ENCODE peak calls at places on chromosomes 13 and 19, in seven cellular contexts. M is hepatocyte, A is heart right ventricle, U is adipocyte, I is ovary, D is stomach, J is IMR-90. Z is an unnamed sample.

GRCh38 chr13:79491715-79492114 is 10.8 kb downstream of the NDFIP2 start:
- DNase-seq in D (no peak), M (no peak), U (peak; percentile 85), J (peak; percentile 71), I (no peak), A (no peak), Z (no peak)

GRCh38 chr19:42086770-42087550 is 11.0 kb downstream of the ZNF574 start:
- DNase-seq in I (no peak), A (no peak), M (no peak), U (no peak), D (no peak), J (no peak), Z (no peak)

GRCh38 chr13:46622013-46622917 is 69.3 kb downstream of the LRCH1 start:
- DNase-seq in M (no peak), A (no peak), I (no peak), J (no peak), D (no peak), U (no peak), Z (no peak)

GRCh38 chr19:55700813-55701212 is 25.8 kb downstream of the EPN1 start:
- DNase-seq in J (no peak), D (no peak), A (no peak), M (no peak), U (no peak), I (no peak), Z (peak; percentile 28)

GRCh38 chr13:96984061-96984508 is 10.2 kb downstream of the OXGR1 start:
- DNase-seq in A (no peak), M (peak; percentile 61), U (no peak), D (peak; percentile 78), I (no peak), J (no peak), Z (peak; percentile 56)

GRCh38 chr19:47414469-47414868 is 4.9 kb downstream of the MEIS3 start:
- DNase-seq in D (no peak), U (no peak), I (no peak), M (no peak), J (no peak), A (no peak), Z (peak; percentile 80)

GRCh38 chr13:25468330-25469178 is 96.8 kb downstream of the ATP8A2 start:
- DNase-seq in M (peak; percentile 66), A (no peak), D (no peak), U (peak; percentile 68), I (no peak), J (no peak), Z (peak; percentile 95)

GRCh38 chr13:42924290-42924803 is 67.7 kb downstream of the EPSTI1 start:
- DNase-seq in D (no peak), I (no peak), A (no peak), M (no peak), J (no peak), U (no peak), Z (no peak)

GRCh38 chr13:75691183-75691582 is 55.1 kb downstream of the LMO7 start:
- DNase-seq in J (peak; percentile 75), I (no peak), U (no peak), A (no peak), M (no peak), D (no peak), Z (no peak)

GRCh38 chr19:46845959-46846459 is 4.6 kb downstream of the AP2S1 start:
- DNase-seq in I (no peak), A (peak; percentile 23), D (no peak), J (no peak), U (no peak), M (no peak), Z (peak; percentile 40)

GRCh38 chr13:33033361-33033812 is 17.2 kb downstream of the KL start:
- DNase-seq in D (no peak), A (no peak), I (no peak), M (no peak), U (no peak), J (no peak), Z (no peak)

GRCh38 chr13:73496711-73497110 is 437.9 kb downstream of the KLF5 start:
- DNase-seq in J (no peak), D (no peak), U (peak; percentile 27), A (no peak), M (no peak), I (no peak), Z (no peak)

GRCh38 chr13:34064456-34065205 is 246.7 kb downstream of the RFC3 start:
- DNase-seq in U (peak; percentile 42), M (no peak), D (no peak), J (no peak), A (no peak), I (no peak), Z (no peak)

GRCh38 chr13:40447857-40448256 is 218.6 kb downstream of the FOXO1 start:
- DNase-seq in U (no peak), J (no peak), A (no peak), I (no peak), M (no peak), D (no peak), Z (no peak)

GRCh38 chr13:51967482-51968446 is 43.5 kb downstream of the ATP7B start:
- DNase-seq in A (no peak), I (no peak), D (no peak), J (no peak), U (no peak), M (no peak), Z (no peak)

GRCh38 chr19:33175886-33176669 is 18.1 kb upstream of the LRP3 start:
- DNase-seq in M (peak; percentile 48), A (no peak), J (peak; percentile 30), D (no peak), I (peak; percentile 49), U (peak; percentile 54), Z (peak; percentile 79)

GRCh38 chr13:75178436-75178835 is 303.5 kb downstream of the TBC1D4 start:
- DNase-seq in J (no peak), U (no peak), D (no peak), A (no peak), M (no peak), I (no peak), Z (no peak)

GRCh38 chr19:55642153-55643002 is 1.1 kb upstream of the ZNF581 start:
- DNase-seq in M (no peak), U (peak; percentile 52), A (peak; percentile 35), D (peak; percentile 39), J (no peak), I (peak; percentile 61), Z (peak; percentile 87)

GRCh38 chr13:51523082-51523518 is 61.2 kb upstream of the WDFY2 start:
- DNase-seq in A (no peak), M (no peak), J (peak; percentile 69), I (no peak), D (no peak), U (peak; percentile 34), Z (no peak)

GRCh38 chr19:48539503-48540096 is 12.4 kb upstream of the SULT2B1 start:
- DNase-seq in J (peak; percentile 82), I (no peak), D (peak; percentile 53), A (no peak), U (peak; percentile 28), M (peak; percentile 68), Z (no peak)

GRCh38 chr13:106986687-106987434 is 418.9 kb upstream of the ARGLU1 start:
- DNase-seq in A (no peak), M (peak; percentile 38), D (no peak), J (no peak), U (no peak), I (no peak), Z (no peak)

DNA sequence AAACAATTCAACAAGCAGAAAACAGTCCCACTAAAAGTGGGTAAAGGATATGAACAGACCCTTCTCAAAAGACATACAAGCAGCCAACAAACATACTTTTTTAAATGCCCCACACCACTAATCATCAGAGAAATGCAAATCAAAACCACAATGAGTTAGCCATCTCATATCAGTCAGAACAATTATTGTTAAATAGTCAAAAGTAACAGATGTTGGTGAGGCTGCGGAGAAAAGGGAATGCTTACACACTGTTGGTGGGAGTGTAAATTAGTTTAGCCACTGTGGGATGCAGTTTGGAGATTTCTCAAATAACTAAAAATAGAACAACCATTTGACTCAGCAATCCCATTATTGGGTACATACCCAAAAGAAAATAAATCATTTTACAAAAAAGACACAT is 8.7 kb downstream of the ZNF529 start:
- DNase-seq in M (no peak), U (no peak), A (no peak), I (no peak), J (no peak), D (no peak), Z (no peak)
- H3K36me3 ChIP-seq in M (peaks cover 10% of the 10 kb centered on the region), U (peaks cover 60% of the 10 kb centered on the region), A (peaks cover 93% of the 10 kb centered on the region), I (no peaks in the 10 kb centered on the region), J (peaks cover 14% of the 10 kb centered on the region), D (peaks cover 98% of the 10 kb centered on the region), Z (no peaks in the 10 kb centered on the region)

GRCh38 chr19:10180459-10180858 is 14.3 kb downstream of the DNMT1 start:
- DNase-seq in J (no peak), M (no peak), I (no peak), A (no peak), U (no peak), D (no peak), Z (no peak)
- H3K36me3 ChIP-seq in J (peaks cover 37% of the 10 kb centered on the region), M (no peaks in the 10 kb centered on the region), I (no peaks in the 10 kb centered on the region), A (peaks cover 93% of the 10 kb centered on the region), U (peaks cover 39% of the 10 kb centered on the region), D (peaks cover 82% of the 10 kb centered on the region), Z (peaks cover 17% of the 10 kb centered on the region)

GRCh38 chr19:12705169-12705568 is 8.7 kb upstream of the FBXW9 start:
- DNase-seq in M (no peak), D (no peak), J (no peak), A (no peak), U (no peak), I (no peak), Z (no peak)

GRCh38 chr19:12711187-12711586 is 12.5 kb downstream of the TNPO2 start:
- DNase-seq in J (no peak), M (no peak), U (no peak), D (no peak), A (no peak), I (no peak), Z (no peak)

GRCh38 chr19:12706332-12706718 is 9.9 kb upstream of the FBXW9 start:
- DNase-seq in M (no peak), I (no peak), U (no peak), J (no peak), A (no peak), D (no peak), Z (no peak)

GRCh38 chr19:12705654-12706331 is 9.4 kb upstream of the FBXW9 start:
- DNase-seq in J (no peak), D (no peak), U (no peak), I (no peak), M (no peak), A (no peak), Z (no peak)

GRCh38 chr19:12708641-12709040 is 12.2 kb upstream of the FBXW9 start:
- DNase-seq in A (no peak), U (no peak), M (no peak), J (no peak), D (no peak), I (no peak), Z (no peak)
- H3K36me3 ChIP-seq in A (peaks cover 98% of the 10 kb centered on the region), U (peaks cover 88% of the 10 kb centered on the region), M (no peaks in the 10 kb centered on the region), J (peaks cover 66% of the 10 kb centered on the region), D (peaks cover 97% of the 10 kb centered on the region), I (no peaks in the 10 kb centered on the region), Z (peaks cover 41% of the 10 kb centered on the region)

GRCh38 chr19:3056454-3057016 is 5.8 kb downstream of the TLE5 start:
- DNase-seq in M (peak; percentile 46), U (no peak), J (no peak), I (peak; percentile 61), A (no peak), D (no peak), Z (peak; percentile 84)

GRCh38 chr19:3053780-3054179 is 8.5 kb downstream of the TLE5 start:
- DNase-seq in U (no peak), M (no peak), A (no peak), J (no peak), I (peak; percentile 63), D (no peak), Z (peak; percentile 60)

GRCh38 chr19:3055741-3056453 is 6.4 kb downstream of the TLE5 start:
- DNase-seq in I (peak; percentile 69), U (no peak), M (peak; percentile 63), D (peak; percentile 87), A (no peak), J (no peak), Z (peak; percentile 85)

GRCh38 chr19:3054265-3054971 is 7.9 kb downstream of the TLE5 start:
- DNase-seq in M (no peak), J (no peak), D (no peak), I (no peak), A (no peak), U (no peak), Z (no peak)

GRCh38 chr19:3054972-3055740 is 7.1 kb downstream of the TLE5 start:
- DNase-seq in M (peak; percentile 71), U (no peak), A (no peak), J (peak; percentile 17), D (no peak), I (no peak), Z (peak; percentile 59)
- H3K36me3 ChIP-seq in M (no peaks in the 10 kb centered on the region), U (peaks cover 50% of the 10 kb centered on the region), A (peaks cover 77% of the 10 kb centered on the region), J (peaks cover 61% of the 10 kb centered on the region), D (peaks cover 77% of the 10 kb centered on the region), I (no peaks in the 10 kb centered on the region), Z (peaks cover 13% of the 10 kb centered on the region)

Z was measured in H7.